ENCODE peak calls at places on chromosomes 4 and X, in seven cellular contexts. Y, H, W, J, X, T and U are unnamed samples.

GRCh38 chr4:41363384-41363981 is 106.8 kb downstream of the UCHL1 start:
- DNase-seq in Y (peak; percentile 44), H (no peak), W (no peak), J (no peak), X (no peak), T (no peak), U (peak; percentile 75)

GRCh38 chrX:149877636-149878035 is 3.3 kb upstream of the MAGEA8 start:
- DNase-seq in Y (no peak), H (no peak), W (no peak), J (no peak), X (no peak), T (no peak), U (no peak)

GRCh38 chr4:53781614-53782467 is 190.6 kb upstream of the LNX1 start:
- DNase-seq in Y (no peak), H (no peak), W (no peak), J (no peak), X (no peak), T (no peak), U (no peak)

GRCh38 chr4:184940500-184940899 is 77.8 kb upstream of the HELT start:
- DNase-seq in Y (no peak), H (no peak), W (no peak), J (no peak), X (no peak), T (no peak), U (no peak)

GRCh38 chr4:7068883-7069282 is 1.0 kb upstream of the GRPEL1 start:
- DNase-seq in Y (no peak), H (no peak), W (no peak), J (no peak), X (no peak), T (no peak), U (no peak)

GRCh38 chr4:48228887-48229462 is 40.7 kb downstream of the TEC start:
- DNase-seq in Y (no peak), H (no peak), W (no peak), J (no peak), X (no peak), T (no peak), U (no peak)

GRCh38 chr4:76748649-76749048 is 149.3 kb downstream of the SOWAHB start:
- DNase-seq in Y (no peak), H (peak; percentile 63), W (no peak), J (no peak), X (no peak), T (no peak), U (peak; percentile 35)

GRCh38 chrX:115260330-115260729 is 26.4 kb upstream of the LRCH2 start:
- DNase-seq in Y (no peak), H (no peak), W (no peak), J (no peak), X (no peak), T (no peak), U (no peak)

GRCh38 chr4:136078971-136079370 is 1453.3 kb downstream of the PCDH18 start:
- DNase-seq in Y (no peak), H (no peak), W (no peak), J (no peak), X (no peak), T (no peak), U (no peak)

GRCh38 chrX:109684136-109684535 is 48.9 kb downstream of the ACSL4 start:
- DNase-seq in Y (no peak), H (no peak), W (no peak), J (no peak), X (no peak), T (no peak), U (no peak)

GRCh38 chr4:68434277-68434676 is 13.0 kb upstream of the TMPRSS11E start:
- DNase-seq in Y (no peak), H (no peak), W (no peak), J (no peak), X (no peak), T (no peak), U (no peak)

GRCh38 chrX:79081895-79082512 is 62.5 kb upstream of the GPR174 start:
- DNase-seq in Y (no peak), H (no peak), W (no peak), J (no peak), X (peak; percentile 21), T (no peak), U (no peak)

GRCh38 chr4:138291431-138291830 is 49.3 kb upstream of the SLC7A11 start:
- DNase-seq in Y (no peak), H (no peak), W (no peak), J (no peak), X (no peak), T (no peak), U (no peak)

GRCh38 chr4:78661923-78662521 is 110.5 kb downstream of the ANXA3 start:
- DNase-seq in Y (no peak), H (no peak), W (no peak), J (no peak), X (no peak), T (no peak), U (no peak)

GRCh38 chr4:42600578-42600977 is 56.3 kb downstream of the ATP8A1 start:
- DNase-seq in Y (no peak), H (no peak), W (no peak), J (no peak), X (no peak), T (no peak), U (no peak)

GRCh38 chrX:10741496-10742048 is 121.2 kb upstream of the MID1 start:
- DNase-seq in Y (no peak), H (no peak), W (no peak), J (no peak), X (no peak), T (no peak), U (no peak)

GRCh38 chrX:37896491-37896890 is 49.1 kb upstream of the DYNLT3 start:
- DNase-seq in Y (no peak), H (no peak), W (no peak), J (no peak), X (no peak), T (no peak), U (no peak)

GRCh38 chr4:138405934-138406567 is 163.9 kb upstream of the SLC7A11 start:
- DNase-seq in Y (no peak), H (no peak), W (no peak), J (no peak), X (no peak), T (no peak), U (no peak)

GRCh38 chr4:37903901-37904300 is 13.0 kb downstream of the TBC1D1 start:
- DNase-seq in Y (no peak), H (no peak), W (no peak), J (no peak), X (no peak), T (no peak), U (no peak)

GRCh38 chr4:110854021-110854678 is 231.3 kb upstream of the PITX2 start:
- DNase-seq in Y (no peak), H (peak; percentile 56), W (no peak), J (no peak), X (no peak), T (no peak), U (no peak)

GRCh38 chr4:83118869-83119268 is 4.3 kb upstream of the PLAC8 start:
- DNase-seq in Y (no peak), H (no peak), W (no peak), J (no peak), X (no peak), T (no peak), U (no peak)

GRCh38 chrX:109732780-109733657 is at the start of gene ACSL4:
- DNase-seq in Y (peak; percentile 90), H (peak; percentile 87), W (peak; percentile 77), J (peak; percentile 78), X (peak; percentile 90), T (peak; percentile 88), U (peak; percentile 92)

GRCh38 chrX:2504706-2505332 is 4.0 kb upstream of the DHRSX start:
- DNase-seq in Y (no peak), H (peak; percentile 30), W (no peak), J (no peak), X (no peak), T (no peak), U (no peak)

DNA sequence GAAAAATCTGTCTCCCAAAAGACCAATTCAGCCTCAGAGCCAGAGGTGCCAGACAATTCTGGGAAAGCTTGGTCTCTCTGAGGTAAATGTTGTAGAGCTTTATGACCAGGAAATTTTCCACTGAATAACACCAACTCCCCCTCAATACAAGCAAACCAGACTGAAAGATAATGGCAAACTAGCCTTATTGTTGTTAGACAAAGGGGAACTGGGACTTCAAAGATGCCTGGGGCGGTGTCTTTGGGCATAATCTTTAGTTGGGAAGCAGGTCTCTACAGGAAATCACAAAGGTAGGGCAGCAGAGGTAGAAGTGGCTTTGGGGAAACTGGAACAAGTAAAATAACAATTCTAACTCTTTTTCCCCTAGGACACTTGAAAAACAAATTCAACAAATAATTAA is 12.0 kb downstream of the COL4A6 start:
- DNase-seq in Y (no peak), H (no peak), W (no peak), J (no peak), X (no peak), T (no peak), U (no peak)
- H3K27ac ChIP-seq in Y (no peak overlapping the region), H (no peak overlapping the region), W (no peak overlapping the region), J (no peak overlapping the region), X (no peak overlapping the region), T (peak overlapping the region; percentile 48), U (no peak overlapping the region)

DNA sequence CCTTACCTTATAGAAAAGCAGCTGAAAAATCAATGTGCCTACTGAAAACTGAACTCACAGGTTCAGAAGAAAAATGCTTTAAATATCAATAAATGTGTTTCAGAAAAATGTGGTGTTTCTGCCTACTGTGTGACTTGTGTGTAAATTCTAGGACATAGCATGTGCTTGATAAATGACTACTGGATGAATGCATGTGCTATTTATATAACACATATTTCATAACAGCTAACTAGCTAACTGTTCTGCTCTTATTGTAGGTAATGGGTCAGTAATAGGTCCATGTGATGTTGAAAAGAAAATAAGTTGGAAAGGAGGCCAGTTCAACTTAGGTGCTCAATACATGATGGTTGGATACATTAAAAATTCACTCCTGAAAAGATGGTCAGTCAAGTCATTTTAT is 993.0 kb upstream of the LCORL start:
- DNase-seq in Y (no peak), H (no peak), W (no peak), J (no peak), X (no peak), T (no peak), U (no peak)
- H3K9me3 ChIP-seq in Y (no peaks in the 10 kb centered on the region), H (no peaks in the 10 kb centered on the region), W (no peaks in the 10 kb centered on the region), J (no peaks in the 10 kb centered on the region), X (no peaks in the 10 kb centered on the region), T (no peaks in the 10 kb centered on the region), U (no peaks in the 10 kb centered on the region)

GRCh38 chr4:160537681-160538080 is 1434.8 kb downstream of the RAPGEF2 start:
- DNase-seq in Y (no peak), H (no peak), W (no peak), J (no peak), X (no peak), T (no peak), U (no peak)
- TF ChIP-seq CTCF in Y (no peak), H (no peak), W (no peak), J (no peak), X (no peak), T (no peak), U (no peak)

DNA sequence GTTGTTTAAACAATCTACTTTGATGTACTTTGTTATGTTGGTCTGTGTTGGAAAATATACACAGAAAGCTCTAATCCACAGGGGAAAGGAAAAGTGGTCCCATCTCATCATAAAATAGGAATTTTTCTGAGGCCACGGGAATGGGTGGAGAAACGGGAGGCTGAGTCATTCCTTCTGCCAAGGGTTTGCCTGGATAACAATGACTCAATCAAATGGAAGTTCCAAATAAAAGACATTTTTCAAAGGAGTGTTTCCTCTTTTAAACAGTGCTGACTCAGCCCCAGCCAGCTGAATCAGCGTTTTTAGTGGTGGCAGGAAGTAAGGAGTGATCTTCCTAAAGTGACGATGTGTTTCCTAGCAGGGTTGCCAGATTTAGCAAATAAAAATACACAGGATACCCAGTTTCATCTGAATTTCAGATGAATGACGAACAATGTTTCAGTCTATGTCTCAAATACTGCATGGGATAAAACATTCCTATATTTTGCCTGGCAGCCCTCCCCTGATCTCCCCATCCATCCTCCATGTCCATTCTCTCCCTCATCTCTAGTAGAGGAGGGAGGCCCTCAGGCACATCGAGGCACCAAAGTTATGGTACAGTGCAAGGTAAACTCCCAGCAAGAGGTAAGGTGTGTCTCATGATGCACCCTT is 345.4 kb upstream of the GATB start:
- DNase-seq in Y (peak; percentile 77), H (peak; percentile 57), W (peak; percentile 35), J (no peak), X (peak; percentile 66), T (peak; percentile 49), U (peak; percentile 84)
- H3K27ac ChIP-seq in Y (no peak overlapping the region), H (peak overlapping the region; percentile 47), W (no peak overlapping the region), J (no peak overlapping the region), X (no peak overlapping the region), T (no peak overlapping the region), U (no peak overlapping the region)